ENCODE peak calls at places on chromosomes 7 and 10, in eight cellular contexts. V is cerebellum, S is NCI-H748 treated with DMSO at 0.1 percent for 48 hours, P is K562, D is right lobe of liver, W is AG20443, I is GM03348, X is heart right ventricle. H is an unnamed sample.

GRCh38 chr10:12351447-12351846 is 2.1 kb downstream of the CAMK1D start:
- DNase-seq in V (no peak), S (peak), P (no peak), D (peak), W (no peak), I (no peak), X (no peak), H (no peak)

GRCh38 chr7:149296368-149296767 is 34.4 kb downstream of the ZNF783 start:
- DNase-seq in V (no peak), S (no peak), P (no peak), D (no peak), W (no peak), I (no peak), X (no peak), H (no peak)

GRCh38 chr10:27771231-27771630 is 25.6 kb upstream of the MKX start:
- DNase-seq in V (no peak), S (no peak), P (no peak), D (no peak), W (no peak), I (no peak), X (no peak), H (no peak)

GRCh38 chr10:71502851-71503250 is 106.1 kb downstream of the CDH23 start:
- DNase-seq in V (no peak), S (no peak), P (no peak), D (no peak), W (no peak), I (no peak), X (no peak), H (no peak)

GRCh38 chr10:78600121-78600665 is 468.6 kb upstream of the ZMIZ1 start:
- DNase-seq in V (no peak), S (no peak), P (no peak), D (no peak), W (no peak), I (no peak), X (no peak), H (no peak)

GRCh38 chr7:40761757-40762342 is 627.0 kb downstream of the SUGCT start:
- DNase-seq in V (no peak), S (no peak), P (no peak), D (no peak), W (no peak), I (no peak), X (no peak), H (no peak)

GRCh38 chr7:39458346-39458745 is 107.9 kb upstream of the YAE1 start:
- DNase-seq in V (no peak), S (no peak), P (peak), D (no peak), W (peak), I (peak), X (no peak), H (no peak)

GRCh38 chr7:67817481-67817880 is 820.8 kb downstream of the TYW1 start:
- DNase-seq in V (peak), S (no peak), P (no peak), D (no peak), W (no peak), I (no peak), X (no peak), H (no peak)

GRCh38 chr10:86535057-86535882 is 13.7 kb upstream of the WAPL start:
- DNase-seq in V (peak), S (no peak), P (peak), D (peak), W (peak), I (peak), X (peak), H (peak)

GRCh38 chr10:69512901-69513300 is 60.3 kb downstream of the NEUROG3 start:
- DNase-seq in V (no peak), S (no peak), P (no peak), D (no peak), W (no peak), I (no peak), X (no peak), H (no peak)

GRCh38 chr10:60425392-60426110 is 35.9 kb upstream of the ANK3 start:
- DNase-seq in V (no peak), S (no peak), P (no peak), D (no peak), W (no peak), I (no peak), X (no peak), H (no peak)

GRCh38 chr7:70696139-70696782 is 435.7 kb upstream of the GALNT17 start:
- DNase-seq in V (no peak), S (peak), P (no peak), D (no peak), W (peak), I (no peak), X (no peak), H (no peak)

GRCh38 chr7:129468087-129468486 is 33.9 kb downstream of the STRIP2 start:
- DNase-seq in V (no peak), S (no peak), P (no peak), D (no peak), W (peak), I (peak), X (no peak), H (no peak)

GRCh38 chr10:127354255-127354654 is 157.9 kb upstream of the INSYN2A start:
- DNase-seq in V (no peak), S (no peak), P (no peak), D (no peak), W (no peak), I (peak), X (no peak), H (no peak)

GRCh38 chr7:21939136-21939857 is 6.4 kb downstream of the CDCA7L start:
- DNase-seq in V (peak), S (peak), P (no peak), D (no peak), W (no peak), I (peak), X (no peak), H (no peak)

GRCh38 chr10:81018898-81019890 is 481.5 kb downstream of the SH2D4B start:
- DNase-seq in V (no peak), S (no peak), P (peak), D (no peak), W (peak), I (peak), X (peak), H (no peak)

GRCh38 chr10:124524991-124525653 is 63.5 kb downstream of the LHPP start:
- DNase-seq in V (peak), S (no peak), P (no peak), D (peak), W (peak), I (no peak), X (peak), H (peak)

GRCh38 chr7:103988468-103989199 is 824 bp downstream of the RELN start:
- DNase-seq in V (peak), S (no peak), P (peak), D (peak), W (peak), I (peak), X (no peak), H (no peak)